ENCODE peak calls at places on chromosomes 2 and 18, in seven cellular contexts. M, Z, J, R, H, L and C are unnamed samples.

GRCh38 chr2:60560734-60561649 is 7.5 kb upstream of the BCL11A start:
- DNase-seq in Z (peak), M (no peak), L (no peak), R (no peak), H (peak), J (no peak), C (no peak)

GRCh38 chr18:58257461-58257860 is 213.4 kb downstream of the NEDD4L start:
- DNase-seq in R (peak), L (no peak), J (no peak), Z (no peak), M (no peak), H (no peak), C (no peak)

GRCh38 chr18:73636355-73636754 is 511.3 kb downstream of the FBXO15 start:
- DNase-seq in Z (no peak), H (no peak), J (no peak), M (no peak), R (no peak), L (no peak), C (no peak)

GRCh38 chr18:9647496-9648323 is 33.4 kb upstream of the PPP4R1 start:
- DNase-seq in M (no peak), Z (no peak), J (no peak), L (no peak), H (no peak), R (no peak), C (no peak)

GRCh38 chr18:13658444-13659204 is 67.7 kb downstream of the FAM210A start:
- DNase-seq in L (no peak), J (no peak), R (no peak), Z (no peak), H (no peak), M (no peak), C (no peak)

GRCh38 chr2:234451852-234452625 is 44.8 kb downstream of the ARL4C start:
- DNase-seq in H (no peak), Z (no peak), R (no peak), J (peak), L (no peak), M (no peak), C (no peak)

GRCh38 chr2:27713201-27713600 is 49.5 kb downstream of the SLC4A1AP start:
- DNase-seq in L (no peak), M (peak), J (no peak), Z (no peak), H (no peak), R (no peak), C (no peak)

GRCh38 chr2:142038826-142039225 is 92.0 kb downstream of the LRP1B start:
- DNase-seq in R (no peak), L (no peak), M (no peak), H (no peak), Z (no peak), J (no peak), C (no peak)

GRCh38 chr2:1237785-1238184 is 175.5 kb upstream of the TPO start:
- DNase-seq in M (no peak), L (no peak), R (no peak), H (no peak), J (no peak), Z (no peak), C (no peak)

GRCh38 chr2:112182581-112183034 is 44.4 kb downstream of the FBLN7 start:
- DNase-seq in Z (peak), L (no peak), M (no peak), R (peak), J (no peak), H (peak), C (peak)

GRCh38 chr2:45889620-45890019 is 238.1 kb downstream of the PRKCE start:
- DNase-seq in J (no peak), L (no peak), H (no peak), R (no peak), M (no peak), Z (no peak), C (no peak)

GRCh38 chr2:20229322-20230201 is 4.6 kb upstream of the SDC1 start:
- DNase-seq in Z (no peak), R (no peak), L (no peak), J (no peak), M (no peak), H (no peak), C (no peak)

GRCh38 chr2:16664052-16664731 is 1.4 kb downstream of the CYRIA start:
- DNase-seq in R (no peak), H (peak), L (peak), J (peak), Z (peak), M (no peak), C (no peak)

GRCh38 chr18:25075793-25076192 is 276.2 kb downstream of the ZNF521 start:
- DNase-seq in H (no peak), M (no peak), Z (no peak), J (peak), L (no peak), R (no peak), C (no peak)

GRCh38 chr18:7459851-7460774 is 107.0 kb upstream of the PTPRM start:
- DNase-seq in Z (no peak), R (no peak), H (no peak), J (no peak), M (no peak), L (no peak), C (no peak)

GRCh38 chr18:40407913-40408312 is 1547.1 kb upstream of the PIK3C3 start:
- DNase-seq in L (no peak), H (no peak), R (no peak), M (no peak), Z (no peak), J (no peak), C (no peak)

GRCh38 chr2:188983427-188984101 is 9.4 kb downstream of the COL3A1 start:
- DNase-seq in M (no peak), L (no peak), H (no peak), R (no peak), Z (no peak), J (peak), C (no peak)

GRCh38 chr18:39788395-39788794 is 2166.6 kb upstream of the PIK3C3 start:
- DNase-seq in J (no peak), M (no peak), L (no peak), Z (no peak), R (no peak), H (no peak), C (no peak)

GRCh38 chr2:70583091-70583490 is 29.5 kb upstream of the TGFA start:
- DNase-seq in L (no peak), H (no peak), R (no peak), M (no peak), Z (no peak), J (no peak), C (no peak)

GRCh38 chr2:193824474-193824873 is 1629.7 kb upstream of the TMEFF2 start:
- DNase-seq in R (no peak), J (peak), M (no peak), H (no peak), L (no peak), Z (no peak), C (no peak)

GRCh38 chr2:223369889-223370288 is 232.3 kb downstream of the SCG2 start:
- DNase-seq in J (no peak), H (no peak), R (no peak), L (no peak), M (no peak), Z (no peak), C (no peak)

GRCh38 chr2:74379851-74380789 is at the start of gene DCTN1:
- DNase-seq in J (peak), L (peak), H (no peak), Z (peak), R (peak), M (no peak), C (no peak)

GRCh38 chr2:23460228-23460627 is 75.2 kb downstream of the KLHL29 start:
- DNase-seq in H (no peak), M (no peak), Z (no peak), R (no peak), J (no peak), L (no peak), C (no peak)

GRCh38 chr2:176090870-176091269 is 1.7 kb upstream of the HOXD13 start:
- DNase-seq in J (no peak), Z (no peak), M (no peak), L (no peak), R (no peak), H (no peak), C (no peak)

GRCh38 chr2:48145845-48146452 is 239.7 kb upstream of the FBXO11 start:
- DNase-seq in Z (no peak), L (no peak), M (no peak), H (no peak), R (no peak), J (no peak), C (no peak)

GRCh38 chr2:86017901-86018896 is 87.5 kb downstream of the POLR1A start:
- DNase-seq in R (no peak), Z (no peak), M (no peak), L (peak), H (no peak), J (no peak), C (no peak)

GRCh38 chr2:151083864-151084263 is 177.8 kb downstream of the RBM43 start:
- DNase-seq in J (no peak), H (no peak), M (no peak), L (no peak), Z (no peak), R (no peak), C (no peak)